ENCODE peak calls at places on chromosomes 11 and 22, in six cellular contexts. U, E, T, X, O and M are unnamed samples.

GRCh38 chr22:35842954-35843353 is 125.3 kb downstream of the APOL5 start:
- DNase-seq in U (peak), E (no peak), T (no peak), X (peak), O (peak), M (peak)

GRCh38 chr11:112166561-112166960 is 611 bp upstream of the TEX12 start:
- DNase-seq in U (no peak), E (no peak), T (no peak), X (peak), O (no peak), M (no peak)

GRCh38 chr11:59427068-59427382 is 812 bp upstream of the OR5A2 start:
- DNase-seq in U (no peak), E (no peak), T (no peak), X (no peak), O (no peak), M (no peak)

GRCh38 chr11:70067591-70068341 is 10.4 kb upstream of the ANO1 start:
- DNase-seq in U (no peak), E (peak), T (no peak), X (no peak), O (no peak), M (peak)

GRCh38 chr22:38138961-38139360 is 28.5 kb upstream of the BAIAP2L2 start:
- DNase-seq in U (no peak), E (no peak), T (no peak), X (no peak), O (no peak), M (no peak)

GRCh38 chr11:69854719-69855118 is 35.5 kb upstream of the FGF3 start:
- DNase-seq in U (peak), E (no peak), T (no peak), X (no peak), O (no peak), M (no peak)

GRCh38 chr22:19319281-19319680 is 27.8 kb upstream of the CLTCL1 start:
- DNase-seq in U (no peak), E (no peak), T (no peak), X (no peak), O (no peak), M (no peak)

GRCh38 chr22:50717709-50718351 is 20.2 kb upstream of the ACR start:
- DNase-seq in U (no peak), E (no peak), T (no peak), X (no peak), O (no peak), M (no peak)

GRCh38 chr11:42870480-42870879 is 441.3 kb upstream of the API5 start:
- DNase-seq in U (no peak), E (no peak), T (no peak), X (no peak), O (no peak), M (peak)

GRCh38 chr11:110172666-110173065 is 79.5 kb downstream of the ZC3H12C start:
- DNase-seq in U (no peak), E (no peak), T (no peak), X (no peak), O (no peak), M (no peak)

GRCh38 chr11:123754101-123754568 is at the start of gene OR6X1:
- DNase-seq in U (no peak), E (no peak), T (no peak), X (no peak), O (no peak), M (no peak)

GRCh38 chr11:78949976-78950690 is 375.5 kb upstream of the NARS2 start:
- DNase-seq in U (no peak), E (no peak), T (no peak), X (no peak), O (no peak), M (no peak)

GRCh38 chr11:34072831-34073230 is 21.3 kb downstream of the CAPRIN1 start:
- DNase-seq in U (no peak), E (no peak), T (no peak), X (no peak), O (no peak), M (no peak)

GRCh38 chr11:17753641-17754040 is 19.1 kb downstream of the KCNC1 start:
- DNase-seq in U (no peak), E (no peak), T (no peak), X (no peak), O (no peak), M (no peak)

GRCh38 chr11:111983187-111983986 is 41.8 kb upstream of the DLAT start:
- DNase-seq in U (no peak), E (peak), T (no peak), X (peak), O (peak), M (no peak)

GRCh38 chr11:108805030-108805429 is 140.2 kb downstream of the DDX10 start:
- DNase-seq in U (no peak), E (no peak), T (no peak), X (no peak), O (no peak), M (no peak)

GRCh38 chr11:85725510-85726258 is 39.7 kb upstream of the CCDC89 start:
- DNase-seq in U (peak), E (no peak), T (no peak), X (no peak), O (no peak), M (no peak)

GRCh38 chr11:115207166-115207591 is 297.0 kb downstream of the CADM1 start:
- DNase-seq in U (no peak), E (no peak), T (no peak), X (peak), O (no peak), M (no peak)

GRCh38 chr11:125123947-125124633 is 12.7 kb upstream of the TMEM218 start:
- DNase-seq in U (peak), E (no peak), T (no peak), X (peak), O (peak), M (peak)

GRCh38 chr11:102886999-102887398 is 12.2 kb upstream of the MMP12 start:
- DNase-seq in U (no peak), E (no peak), T (no peak), X (no peak), O (no peak), M (no peak)

GRCh38 chr22:19871023-19871844 is 16.6 kb upstream of the GNB1L start:
- DNase-seq in U (no peak), E (peak), T (no peak), X (no peak), O (no peak), M (no peak)

GRCh38 chr11:11338304-11338703 is 14.7 kb downstream of the CSNK2A3 start:
- DNase-seq in U (no peak), E (no peak), T (no peak), X (no peak), O (no peak), M (no peak)

GRCh38 chr11:17267576-17267975 is 9.0 kb upstream of the NUCB2 start:
- DNase-seq in U (peak), E (no peak), T (no peak), X (no peak), O (no peak), M (no peak)

GRCh38 chr11:19728436-19728835 is 15.8 kb downstream of the NAV2 start:
- DNase-seq in U (no peak), E (no peak), T (no peak), X (no peak), O (no peak), M (no peak)

GRCh38 chr22:35711336-35711735 is 6.3 kb upstream of the APOL5 start:
- DNase-seq in U (no peak), E (no peak), T (no peak), X (no peak), O (no peak), M (no peak)

GRCh38 chr22:30680998-30681770 is 13.5 kb upstream of the OSBP2 start:
- DNase-seq in U (no peak), E (no peak), T (no peak), X (no peak), O (no peak), M (peak)

GRCh38 chr22:46770726-46771125 is 8.3 kb downstream of the TBC1D22A start:
- DNase-seq in U (no peak), E (no peak), T (no peak), X (no peak), O (no peak), M (no peak)

GRCh38 chr11:108870373-108871020 is 205.6 kb downstream of the DDX10 start:
- DNase-seq in U (no peak), E (no peak), T (no peak), X (peak), O (no peak), M (no peak)

GRCh38 chr11:1337647-1338007 is 28.2 kb upstream of the TOLLIP start:
- DNase-seq in U (no peak), E (no peak), T (no peak), X (no peak), O (no peak), M (peak)

GRCh38 chr11:9962722-9963121 is 298.8 kb downstream of the SWAP70 start:
- DNase-seq in U (no peak), E (no peak), T (peak), X (no peak), O (no peak), M (no peak)

GRCh38 chr11:14673824-14674432 is 30.3 kb downstream of the PDE3B start:
- DNase-seq in U (no peak), E (no peak), T (no peak), X (no peak), O (no peak), M (no peak)

GRCh38 chr11:120400564-120401364 is 64.6 kb downstream of the ARHGEF12 start:
- DNase-seq in U (peak), E (no peak), T (peak), X (peak), O (no peak), M (no peak)
- TF ChIP-seq CHD2 in U (no peak), E (no peak), T (no peak), X (no peak), O (no peak), M (no peak)

GRCh38 chr22:49160261-49161001 is 667.2 kb downstream of the BRD1 start:
- DNase-seq in U (no peak), E (no peak), T (no peak), X (no peak), O (no peak), M (no peak)

GRCh38 chr22:49157529-49158339 is 669.9 kb downstream of the BRD1 start:
- DNase-seq in U (no peak), E (no peak), T (no peak), X (no peak), O (no peak), M (no peak)

GRCh38 chr22:49158741-49159564 is 668.7 kb downstream of the BRD1 start:
- DNase-seq in U (no peak), E (no peak), T (no peak), X (no peak), O (no peak), M (no peak)

GRCh38 chr22:49161002-49161850 is 666.4 kb downstream of the BRD1 start:
- DNase-seq in U (no peak), E (no peak), T (no peak), X (no peak), O (no peak), M (no peak)

DNA sequence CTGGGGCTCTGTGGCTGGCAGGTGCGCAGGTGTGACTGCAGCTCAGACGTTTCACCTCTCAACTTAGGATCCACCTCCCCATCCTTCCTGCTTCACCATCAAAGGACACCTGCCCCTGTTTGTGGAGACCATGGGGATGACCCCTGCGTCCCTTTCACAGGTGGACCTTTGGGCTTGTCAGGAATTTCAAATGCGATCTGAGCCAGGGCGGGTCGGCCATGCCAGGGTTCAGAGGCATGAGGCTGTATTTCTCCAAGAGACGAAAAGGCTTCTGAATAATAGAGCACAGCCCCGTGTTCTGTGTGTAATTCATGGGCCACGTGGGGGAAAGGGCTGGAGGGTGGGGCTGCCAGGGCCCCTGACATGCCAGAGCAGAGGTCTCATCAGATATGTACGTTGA is 668.0 kb downstream of the BRD1 start:
- DNase-seq in U (no peak), E (no peak), T (no peak), X (no peak), O (no peak), M (no peak)
- TF ChIP-seq CHD2 in U (no peak), E (no peak), T (no peak), X (no peak), O (no peak), M (no peak)

GRCh38 chr11:121469910-121470309 is 17.1 kb upstream of the SORL1-AS1 start:
- DNase-seq in U (no peak), E (no peak), T (no peak), X (no peak), O (no peak), M (no peak)

GRCh38 chr11:121472310-121472709 is 19.5 kb upstream of the SORL1-AS1 start:
- DNase-seq in U (no peak), E (no peak), T (no peak), X (no peak), O (no peak), M (no peak)

GRCh38 chr11:121476379-121477032 is 23.7 kb upstream of the SORL1-AS1 start:
- DNase-seq in U (no peak), E (no peak), T (no peak), X (peak), O (no peak), M (no peak)

GRCh38 chr11:121471167-121471566 is 18.4 kb upstream of the SORL1-AS1 start:
- DNase-seq in U (no peak), E (no peak), T (no peak), X (no peak), O (no peak), M (no peak)

DNA sequence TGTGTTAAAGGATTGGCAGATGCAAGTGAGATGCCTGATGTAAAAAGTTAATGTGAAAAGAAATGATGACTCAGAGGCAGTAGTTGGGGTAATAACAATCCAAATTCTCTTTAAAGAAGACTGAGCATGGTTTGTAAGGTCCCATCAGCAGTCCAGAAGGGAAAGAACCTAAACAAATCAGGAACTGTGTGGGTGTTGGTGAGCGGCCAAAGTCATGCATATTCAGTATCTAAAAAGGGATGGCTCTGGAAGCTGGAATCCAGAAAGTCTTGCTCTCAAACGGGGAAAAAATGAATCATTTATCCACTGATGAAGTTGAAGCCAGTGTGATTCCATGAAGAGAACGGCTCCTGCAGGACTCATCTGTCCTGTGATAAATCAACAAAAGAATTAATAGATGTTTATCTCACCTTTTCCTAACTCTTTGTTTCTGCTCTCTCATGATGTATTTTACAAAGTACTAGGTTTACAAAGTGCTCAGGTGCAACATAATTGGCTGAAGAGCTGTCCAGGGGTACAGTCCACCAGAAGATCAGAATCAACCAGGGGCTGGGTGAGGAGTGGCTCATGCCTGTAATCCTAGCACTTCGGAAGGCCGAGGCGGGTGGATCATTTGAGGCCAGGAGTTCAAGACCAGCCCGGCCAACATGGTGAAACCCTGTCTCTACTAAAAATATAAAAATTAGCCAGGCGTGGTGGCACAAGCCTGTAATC is 20.5 kb upstream of the SORL1-AS1 start:
- DNase-seq in U (no peak), E (no peak), T (no peak), X (no peak), O (no peak), M (no peak)
- TF ChIP-seq CHD2 in U (no peak), E (no peak), T (no peak), X (no peak), O (no peak), M (no peak)

DNA sequence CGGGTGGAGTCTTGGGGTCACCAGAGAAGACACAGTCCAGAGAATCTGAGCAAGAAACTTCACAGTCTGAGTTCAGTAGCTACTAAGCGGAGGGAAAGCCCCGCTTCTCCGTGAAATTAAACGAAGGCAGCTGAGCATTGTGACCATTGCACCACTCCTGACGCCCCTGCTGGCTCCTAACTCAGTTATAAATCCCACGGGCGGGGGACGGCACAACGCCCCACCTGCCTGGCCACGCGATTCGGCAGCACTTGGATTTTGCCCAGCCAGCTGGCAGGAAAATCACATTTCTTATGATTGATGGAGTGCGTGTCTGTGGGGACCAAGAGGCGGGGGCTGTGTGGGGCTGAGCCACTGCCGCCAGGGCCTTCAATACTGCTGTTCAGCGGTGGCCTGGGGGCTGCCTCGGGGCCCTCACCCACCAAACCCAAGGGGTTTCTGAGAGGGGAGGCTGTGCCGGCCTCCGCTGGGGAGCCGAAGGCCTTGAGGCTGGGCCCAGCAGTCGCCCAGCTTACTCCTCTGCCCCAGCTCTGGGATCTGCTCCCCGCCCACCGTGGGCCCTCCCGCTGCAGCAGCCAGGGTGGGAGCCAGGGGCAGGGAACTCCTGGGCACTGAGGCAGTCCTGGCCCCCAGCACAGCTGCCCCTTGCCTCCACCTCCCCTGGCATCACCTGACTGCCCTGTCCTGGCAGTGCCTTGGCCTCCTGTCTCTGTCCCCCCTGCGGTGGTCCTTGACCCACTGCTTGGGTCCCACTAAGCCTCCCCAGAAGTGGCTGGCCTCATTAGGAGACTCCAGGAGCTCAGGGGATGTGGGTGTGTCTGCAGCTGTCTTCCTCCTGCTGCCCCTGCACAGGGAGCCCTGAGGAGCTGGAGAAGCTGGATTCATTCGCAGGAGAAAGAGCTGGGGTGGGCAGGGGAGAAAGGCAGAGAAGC is 30.8 kb downstream of the SHISAL1 start:
- DNase-seq in U (no peak), E (no peak), T (no peak), X (no peak), O (no peak), M (no peak)
- TF ChIP-seq CHD2 in U (no peak), E (no peak), T (no peak), X (no peak), O (no peak), M (no peak)

DNA sequence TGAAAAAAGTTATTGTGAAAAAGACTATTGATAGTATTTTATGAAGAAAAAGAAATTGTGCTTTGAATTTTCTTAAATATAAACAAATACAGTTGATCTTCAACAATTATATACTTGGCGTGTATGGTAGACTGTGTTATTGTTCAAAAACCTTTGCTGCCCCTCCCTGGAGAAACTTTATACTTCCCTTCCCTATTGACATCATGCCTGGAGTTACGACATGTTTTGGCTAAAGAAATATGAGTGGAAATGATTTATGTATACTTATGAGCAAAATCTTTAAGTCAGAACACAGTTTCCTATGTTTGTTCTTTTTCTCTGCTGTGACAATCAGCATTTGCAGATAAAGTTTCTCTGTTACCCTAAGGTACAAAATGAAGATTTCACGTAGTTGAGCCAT is 243.8 kb downstream of the TMEM135 start:
- DNase-seq in U (no peak), E (no peak), T (no peak), X (peak), O (no peak), M (no peak)
- TF ChIP-seq CHD2 in U (no peak), E (no peak), T (no peak), X (no peak), O (no peak), M (no peak)

DNA sequence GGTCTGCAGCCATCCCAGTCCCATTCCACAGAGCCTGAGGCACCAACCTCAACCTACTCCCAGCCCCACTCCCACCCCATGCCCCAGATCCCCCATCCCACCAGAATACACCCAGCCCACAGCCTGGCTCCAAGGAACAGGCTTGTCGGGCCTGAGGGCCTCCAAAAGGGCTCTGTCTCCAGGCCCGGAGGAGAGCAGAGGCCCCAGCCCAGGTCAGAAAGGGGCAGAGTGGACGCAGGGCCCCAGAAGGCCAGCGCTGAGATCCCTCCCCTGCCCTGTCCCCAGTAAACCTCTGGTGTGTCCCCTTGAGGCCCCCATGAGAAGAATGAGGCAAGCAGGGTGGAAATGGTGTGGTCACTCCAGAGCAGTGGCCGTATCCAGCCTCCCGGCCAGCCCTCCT is 195.2 kb downstream of the IGLL1 start:
- DNase-seq in U (no peak), E (no peak), T (no peak), X (no peak), O (no peak), M (no peak)
- TF ChIP-seq CHD2 in U (no peak), E (no peak), T (no peak), X (no peak), O (no peak), M (no peak)

DNA sequence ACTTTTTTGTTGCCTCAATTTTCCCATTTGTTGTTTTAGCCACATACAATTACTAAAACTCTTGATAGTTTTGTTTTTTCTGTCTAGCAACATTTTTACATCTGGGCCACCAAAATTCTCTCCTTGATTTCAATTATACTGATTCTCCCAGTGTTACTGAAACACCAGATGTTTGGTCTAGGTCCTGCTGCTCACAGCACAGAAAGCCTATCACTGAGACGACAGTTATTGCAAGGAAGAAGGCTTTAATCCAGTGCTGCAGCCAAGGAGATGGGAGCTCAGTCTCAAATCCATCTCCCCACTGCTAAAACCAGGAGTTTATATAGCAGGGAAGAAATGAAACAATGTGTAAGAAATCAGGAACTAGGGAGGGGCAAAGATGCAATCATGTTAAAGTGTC is 837.7 kb upstream of the CNTN5 start:
- DNase-seq in U (no peak), E (no peak), T (no peak), X (no peak), O (no peak), M (no peak)
- TF ChIP-seq CHD2 in U (no peak), E (no peak), T (no peak), X (no peak), O (no peak), M (no peak)

GRCh38 chr22:27461470-27461869 is 340.1 kb downstream of the MN1 start:
- DNase-seq in U (peak), E (no peak), T (no peak), X (no peak), O (no peak), M (no peak)
- TF ChIP-seq CHD2 in U (no peak), E (no peak), T (no peak), X (no peak), O (no peak), M (no peak)